ENCODE peak calls at places on chromosomes 7 and 10, in nine cellular contexts. Y, O, H, B, K, P, V, A and D are unnamed samples.

GRCh38 chr7:137747359-137748031 is 99.3 kb downstream of the DGKI start:
- DNase-seq in Y (no peak), O (no peak), H (no peak), B (no peak), K (no peak), P (no peak), V (no peak), A (no peak), D (no peak)

GRCh38 chr10:1036341-1036791 is 10.7 kb upstream of the IDI2 start:
- DNase-seq in Y (no peak), O (peak), H (no peak), B (no peak), K (peak), P (peak), V (peak), A (no peak), D (no peak)

GRCh38 chr7:129438839-129439640 is 4.8 kb downstream of the STRIP2 start:
- DNase-seq in Y (no peak), O (peak), H (no peak), B (no peak), K (peak), P (peak), V (no peak), A (no peak), D (no peak)

GRCh38 chr10:69458426-69459100 is 7.3 kb downstream of the TSPAN15 start:
- DNase-seq in Y (no peak), O (no peak), H (no peak), B (peak), K (peak), P (no peak), V (peak), A (no peak), D (no peak)

GRCh38 chr10:87861566-87861952 is 1.8 kb downstream of the KLLN start:
- DNase-seq in Y (peak), O (no peak), H (no peak), B (peak), K (peak), P (peak), V (peak), A (no peak), D (peak)

GRCh38 chr7:2567663-2568238 is 9.0 kb downstream of the IQCE start:
- DNase-seq in Y (peak), O (no peak), H (no peak), B (no peak), K (peak), P (peak), V (no peak), A (no peak), D (no peak)

GRCh38 chr7:12557282-12557681 is 13.2 kb upstream of the SCIN start:
- DNase-seq in Y (no peak), O (peak), H (no peak), B (no peak), K (peak), P (peak), V (no peak), A (no peak), D (no peak)

GRCh38 chr10:29791773-29792172 is 157.0 kb upstream of the SVIL start:
- DNase-seq in Y (no peak), O (no peak), H (no peak), B (no peak), K (no peak), P (no peak), V (no peak), A (no peak), D (no peak)

GRCh38 chr7:92010215-92010614 is 69.6 kb downstream of the AKAP9 start:
- DNase-seq in Y (no peak), O (no peak), H (no peak), B (no peak), K (no peak), P (no peak), V (no peak), A (no peak), D (no peak)

GRCh38 chr10:43939939-43940810 is 291.5 kb upstream of the ZNF32 start:
- DNase-seq in Y (peak), O (no peak), H (no peak), B (no peak), K (no peak), P (peak), V (no peak), A (no peak), D (no peak)

GRCh38 chr10:28879875-28880381 is 202.6 kb downstream of the BAMBI start:
- DNase-seq in Y (peak), O (no peak), H (no peak), B (no peak), K (no peak), P (peak), V (no peak), A (no peak), D (no peak)

GRCh38 chr10:53434413-53434812 is 661.8 kb upstream of the MBL2 start:
- DNase-seq in Y (no peak), O (no peak), H (no peak), B (no peak), K (no peak), P (no peak), V (no peak), A (no peak), D (no peak)

GRCh38 chr7:79553811-79554555 is 100.5 kb upstream of the MAGI2 start:
- DNase-seq in Y (no peak), O (peak), H (no peak), B (no peak), K (peak), P (peak), V (no peak), A (no peak), D (no peak)

GRCh38 chr10:4704034-4704545 is 121.9 kb upstream of the AKR1E2 start:
- DNase-seq in Y (no peak), O (peak), H (peak), B (no peak), K (no peak), P (peak), V (no peak), A (no peak), D (no peak)

GRCh38 chr7:41809487-41810257 is 106.8 kb upstream of the INHBA start:
- DNase-seq in Y (no peak), O (peak), H (no peak), B (no peak), K (no peak), P (peak), V (no peak), A (no peak), D (no peak)

GRCh38 chr10:7933262-7933661 is 115.0 kb downstream of the TAF3 start:
- DNase-seq in Y (no peak), O (no peak), H (no peak), B (no peak), K (peak), P (no peak), V (no peak), A (no peak), D (no peak)

GRCh38 chr10:63273575-63273974 is 140.4 kb downstream of the NRBF2 start:
- DNase-seq in Y (no peak), O (no peak), H (no peak), B (no peak), K (no peak), P (peak), V (no peak), A (no peak), D (no peak)

GRCh38 chr7:75915416-75916156 is 631 bp downstream of the POR start:
- DNase-seq in Y (peak), O (no peak), H (no peak), B (peak), K (peak), P (peak), V (peak), A (peak), D (no peak)

GRCh38 chr10:28241766-28242399 is 61.0 kb downstream of the MPP7 start:
- DNase-seq in Y (no peak), O (peak), H (no peak), B (no peak), K (peak), P (peak), V (no peak), A (peak), D (no peak)

GRCh38 chr7:105723582-105723981 is 142.3 kb upstream of the EFCAB10 start:
- DNase-seq in Y (no peak), O (no peak), H (peak), B (no peak), K (no peak), P (no peak), V (no peak), A (no peak), D (no peak)

GRCh38 chr10:75408911-75409885 is 7.6 kb upstream of the ZNF503 start:
- DNase-seq in Y (peak), O (no peak), H (no peak), B (peak), K (no peak), P (peak), V (peak), A (no peak), D (peak)

GRCh38 chr10:122875843-122876492 is 3.4 kb downstream of the FAM24B start:
- DNase-seq in Y (no peak), O (no peak), H (no peak), B (no peak), K (no peak), P (no peak), V (no peak), A (no peak), D (no peak)

GRCh38 chr10:4835494-4835918 is 9.5 kb downstream of the AKR1E2 start:
- DNase-seq in Y (no peak), O (no peak), H (no peak), B (no peak), K (no peak), P (no peak), V (no peak), A (no peak), D (no peak)